ENCODE peak calls at places on chromosomes 11 and 22, in six cellular contexts. One of them, this sample, is unnamed.

GRCh38 chr11:116328410-116328809 is 444.4 kb downstream of the BUD13 start:
- DNase-seq in AG04450: no peak
- DNase-seq in H9: no peak
- DNase-seq in IMR-90: no peak
- DNase-seq in SK-N-SH: no peak
- DNase-seq in gastrocnemius medialis: no peak
- DNase-seq in this sample: no peak

GRCh38 chr22:48084749-48085090 is 1322.3 kb downstream of the TBC1D22A start:
- DNase-seq in gastrocnemius medialis: no peak
- DNase-seq in IMR-90: no peak
- DNase-seq in SK-N-SH: no peak
- DNase-seq in AG04450: no peak
- DNase-seq in H9: no peak
- DNase-seq in this sample: no peak

GRCh38 chr11:28962492-28962891 is 854.3 kb downstream of the METTL15 start:
- DNase-seq in H9: no peak
- DNase-seq in IMR-90: no peak
- DNase-seq in gastrocnemius medialis: no peak
- DNase-seq in AG04450: no peak
- DNase-seq in SK-N-SH: no peak
- DNase-seq in this sample: no peak

GRCh38 chr11:69463892-69464620 is 17.4 kb upstream of the LINC01488 start:
- DNase-seq in gastrocnemius medialis: no peak
- DNase-seq in H9: no peak
- DNase-seq in IMR-90: no peak
- DNase-seq in AG04450: no peak
- DNase-seq in SK-N-SH: no peak
- DNase-seq in this sample: no peak

GRCh38 chr11:61955031-61955415 is 4.9 kb downstream of the BEST1 start:
- DNase-seq in gastrocnemius medialis: peak; percentile 75
- DNase-seq in H9: peak; percentile 80
- DNase-seq in IMR-90: peak; percentile 87
- DNase-seq in SK-N-SH: no peak
- DNase-seq in AG04450: no peak
- DNase-seq in this sample: peak; percentile 85

GRCh38 chr11:123365955-123366354 is 64.1 kb upstream of the GRAMD1B start:
- DNase-seq in IMR-90: no peak
- DNase-seq in gastrocnemius medialis: no peak
- DNase-seq in SK-N-SH: no peak
- DNase-seq in AG04450: no peak
- DNase-seq in H9: no peak
- DNase-seq in this sample: no peak

GRCh38 chr11:93652161-93652597 is 9.3 kb upstream of the CEP295 start:
- DNase-seq in gastrocnemius medialis: no peak
- DNase-seq in SK-N-SH: peak; percentile 19
- DNase-seq in IMR-90: peak; percentile 44
- DNase-seq in H9: no peak
- DNase-seq in AG04450: no peak
- DNase-seq in this sample: no peak

GRCh38 chr11:117187428-117187798 is 8.9 kb downstream of the SIDT2 start:
- DNase-seq in SK-N-SH: no peak
- DNase-seq in AG04450: no peak
- DNase-seq in H9: no peak
- DNase-seq in IMR-90: no peak
- DNase-seq in gastrocnemius medialis: peak; percentile 10
- DNase-seq in this sample: no peak

DNA sequence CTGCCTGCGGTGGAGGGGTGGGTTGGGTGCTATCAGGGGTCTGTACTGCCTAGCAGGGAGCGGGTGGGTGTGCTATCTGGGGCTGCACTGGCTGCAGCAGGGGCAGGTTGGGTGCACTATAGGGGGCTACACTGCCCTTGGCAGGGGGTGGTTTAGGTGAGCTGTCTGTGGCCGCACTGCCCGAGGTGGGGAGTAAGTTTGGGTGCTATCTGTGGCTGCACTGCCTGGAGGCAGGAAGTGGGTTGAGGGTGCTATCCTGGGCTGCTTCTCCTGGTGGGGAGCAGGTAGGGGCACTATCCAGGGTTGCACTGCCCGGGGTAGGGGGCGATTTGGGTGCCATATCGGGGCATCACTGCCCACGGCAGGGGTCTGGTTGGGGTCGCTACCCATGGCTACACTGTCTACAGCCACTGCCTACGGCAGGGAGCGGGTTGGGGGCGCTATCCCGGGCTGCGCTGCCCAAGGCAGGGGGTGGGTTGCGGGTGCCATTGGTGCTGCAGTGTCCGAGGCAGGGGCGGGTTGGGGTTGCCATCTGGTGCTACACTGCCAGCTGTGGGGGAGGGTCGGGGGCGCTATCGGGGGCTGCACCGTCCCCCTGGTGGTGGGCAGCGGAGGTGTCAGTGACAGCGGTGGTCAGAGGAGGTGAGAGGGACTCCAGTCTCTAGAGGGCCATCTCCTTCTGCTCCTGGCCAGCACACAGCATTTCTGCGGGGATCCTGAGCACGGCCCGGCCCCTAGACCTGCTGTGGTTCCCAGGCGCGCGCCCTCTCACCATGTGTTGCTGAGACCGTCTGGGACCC is 1.3 kb upstream of the RFPL2 start:
- DNase-seq in SK-N-SH: peak; percentile 77
- DNase-seq in gastrocnemius medialis: no peak
- DNase-seq in H9: peak; percentile 70
- DNase-seq in AG04450: no peak
- DNase-seq in IMR-90: no peak
- DNase-seq in this sample: no peak
- TF ChIP-seq CTCF in SK-N-SH: no peak
- TF ChIP-seq CTCF in gastrocnemius medialis: no peak
- TF ChIP-seq CTCF in H9: peak; percentile 28
- TF ChIP-seq CTCF in AG04450: no peak
- TF ChIP-seq CTCF in IMR-90: no peak
- TF ChIP-seq CTCF in this sample: no peak

GRCh38 chr11:78217650-78218541 is 29.2 kb downstream of the USP35 start:
- DNase-seq in H9: peak; percentile 16
- DNase-seq in AG04450: no peak
- DNase-seq in IMR-90: no peak
- DNase-seq in gastrocnemius medialis: no peak
- DNase-seq in SK-N-SH: no peak
- DNase-seq in this sample: peak; percentile 54

GRCh38 chr11:78220218-78221157 is 31.8 kb downstream of the USP35 start:
- DNase-seq in AG04450: no peak
- DNase-seq in IMR-90: no peak
- DNase-seq in SK-N-SH: no peak
- DNase-seq in gastrocnemius medialis: no peak
- DNase-seq in H9: peak; percentile 6
- DNase-seq in this sample: peak; percentile 33

GRCh38 chr11:78219493-78220217 is 30.9 kb downstream of the USP35 start:
- DNase-seq in gastrocnemius medialis: no peak
- DNase-seq in SK-N-SH: no peak
- DNase-seq in AG04450: no peak
- DNase-seq in IMR-90: no peak
- DNase-seq in H9: peak; percentile 12
- DNase-seq in this sample: no peak

GRCh38 chr11:78216571-78217287 is 28.0 kb downstream of the USP35 start:
- DNase-seq in gastrocnemius medialis: no peak
- DNase-seq in IMR-90: no peak
- DNase-seq in AG04450: no peak
- DNase-seq in H9: no peak
- DNase-seq in SK-N-SH: no peak
- DNase-seq in this sample: peak; percentile 47

DNA sequence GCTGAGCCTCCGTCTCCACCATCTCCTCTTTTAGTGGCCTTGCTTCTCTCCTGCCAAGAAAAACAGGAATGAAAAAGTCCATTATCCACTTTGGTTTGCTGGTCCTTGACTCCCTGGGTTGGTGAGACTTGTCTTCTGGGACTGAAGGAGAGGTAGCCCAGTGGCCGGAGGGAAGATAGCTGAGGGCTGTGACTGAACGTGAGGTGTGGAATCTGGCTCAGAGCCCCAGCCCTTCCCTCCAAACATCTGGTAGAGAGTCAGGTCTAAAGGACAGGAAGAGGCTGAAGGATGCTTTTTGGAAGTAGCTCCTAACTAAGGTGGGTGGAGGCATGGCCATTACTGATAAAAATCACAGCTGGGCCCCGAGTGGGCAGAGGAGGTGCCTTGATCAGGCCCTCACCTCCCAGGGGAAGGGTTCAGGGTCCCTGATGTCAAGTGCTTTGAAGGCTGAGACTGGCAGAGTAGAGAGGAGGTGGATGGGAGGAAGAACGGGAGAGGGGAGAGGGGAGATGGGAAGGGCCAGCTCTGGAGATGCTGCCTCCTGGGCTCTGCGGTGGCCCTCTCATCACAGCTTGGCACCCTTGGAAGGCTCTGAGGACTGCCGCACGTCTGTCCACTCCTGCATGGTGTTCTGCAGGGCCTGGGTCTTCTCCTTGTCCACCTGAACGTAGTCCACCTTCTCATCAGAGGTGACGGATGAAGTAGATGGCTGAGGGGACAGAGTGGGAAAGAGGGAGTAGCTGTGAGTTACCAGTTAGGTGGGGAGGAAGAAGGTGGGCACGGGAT is 30.2 kb downstream of the USP35 start:
- DNase-seq in gastrocnemius medialis: no peak
- DNase-seq in SK-N-SH: no peak
- DNase-seq in IMR-90: no peak
- DNase-seq in AG04450: no peak
- DNase-seq in H9: peak; percentile 16
- DNase-seq in this sample: peak; percentile 52
- H3K27me3 ChIP-seq in gastrocnemius medialis: no peaks in the 10 kb centered on the region
- H3K27me3 ChIP-seq in SK-N-SH: no peaks in the 10 kb centered on the region
- H3K27me3 ChIP-seq in IMR-90: no peaks in the 10 kb centered on the region
- H3K27me3 ChIP-seq in AG04450: no peaks in the 10 kb centered on the region
- H3K27me3 ChIP-seq in H9: no peaks in the 10 kb centered on the region
- H3K27me3 ChIP-seq in this sample: no peaks in the 10 kb centered on the region

GRCh38 chr11:65645710-65646109 is 7.8 kb downstream of the SIPA1 start:
- DNase-seq in H9: no peak
- DNase-seq in SK-N-SH: no peak
- DNase-seq in gastrocnemius medialis: no peak
- DNase-seq in IMR-90: peak; percentile 55
- DNase-seq in AG04450: no peak
- DNase-seq in this sample: no peak

GRCh38 chr11:65648997-65649491 is 11.1 kb downstream of the SIPA1 start:
- DNase-seq in SK-N-SH: no peak
- DNase-seq in H9: no peak
- DNase-seq in IMR-90: no peak
- DNase-seq in gastrocnemius medialis: no peak
- DNase-seq in AG04450: no peak
- DNase-seq in this sample: no peak

GRCh38 chr11:65646288-65646734 is 8.4 kb downstream of the SIPA1 start:
- DNase-seq in H9: no peak
- DNase-seq in IMR-90: no peak
- DNase-seq in AG04450: no peak
- DNase-seq in gastrocnemius medialis: no peak
- DNase-seq in SK-N-SH: no peak
- DNase-seq in this sample: no peak

GRCh38 chr11:65644837-65645236 is 6.9 kb downstream of the SIPA1 start:
- DNase-seq in SK-N-SH: no peak
- DNase-seq in AG04450: no peak
- DNase-seq in H9: no peak
- DNase-seq in IMR-90: no peak
- DNase-seq in gastrocnemius medialis: no peak
- DNase-seq in this sample: no peak

DNA sequence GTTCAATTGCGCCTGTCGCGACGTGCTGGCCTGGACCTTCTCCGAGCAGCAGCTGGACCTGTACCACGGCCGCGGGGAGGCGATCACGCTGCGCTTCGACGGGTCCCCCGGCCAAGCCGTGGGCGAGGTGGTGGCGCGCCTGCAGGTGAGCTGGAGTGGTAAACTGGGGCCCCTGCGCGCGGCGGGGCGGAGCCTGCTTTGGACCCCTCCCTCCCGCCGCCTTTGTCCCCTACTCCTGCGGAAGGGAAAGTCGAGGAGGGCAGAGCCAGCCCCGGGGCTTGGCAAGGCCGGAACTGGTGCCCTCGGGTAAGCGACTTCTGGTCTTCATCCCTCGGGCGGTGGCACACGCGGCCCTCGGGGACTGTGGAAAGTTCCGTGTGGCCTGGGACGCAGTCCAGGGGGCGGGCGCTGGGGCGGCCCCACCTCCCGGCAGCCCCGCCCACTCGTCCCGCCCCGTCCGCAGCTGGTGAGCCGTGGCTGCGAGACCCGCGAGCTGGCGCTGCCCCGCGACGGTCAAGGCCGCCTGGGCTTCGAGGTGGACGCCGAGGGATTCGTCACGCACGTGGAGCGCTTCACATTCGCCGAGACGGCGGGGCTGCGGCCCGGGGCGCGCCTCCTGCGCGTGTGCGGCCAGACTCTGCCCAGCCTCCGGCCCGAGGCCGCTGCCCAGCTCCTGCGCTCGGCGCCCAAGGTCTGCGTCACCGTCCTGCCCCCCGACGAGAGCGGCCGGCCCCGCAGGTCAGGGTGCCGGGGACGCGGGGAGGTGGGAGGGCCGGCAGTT is 9.2 kb downstream of the SIPA1 start:
- DNase-seq in SK-N-SH: peak; percentile 94
- DNase-seq in gastrocnemius medialis: no peak
- DNase-seq in IMR-90: no peak
- DNase-seq in AG04450: no peak
- DNase-seq in H9: peak; percentile 83
- DNase-seq in this sample: no peak
- TF ChIP-seq CTCF in SK-N-SH: peak; percentile 6
- TF ChIP-seq CTCF in gastrocnemius medialis: no peak
- TF ChIP-seq CTCF in IMR-90: no peak
- TF ChIP-seq CTCF in AG04450: no peak
- TF ChIP-seq CTCF in H9: peak; percentile 45
- TF ChIP-seq CTCF in this sample: no peak

GRCh38 chr11:114232400-114233070 is 63.7 kb upstream of the NNMT start:
- DNase-seq in AG04450: no peak
- DNase-seq in IMR-90: no peak
- DNase-seq in gastrocnemius medialis: no peak
- DNase-seq in SK-N-SH: no peak
- DNase-seq in H9: no peak
- DNase-seq in this sample: no peak

GRCh38 chr11:114236829-114237228 is 59.4 kb upstream of the NNMT start:
- DNase-seq in IMR-90: no peak
- DNase-seq in gastrocnemius medialis: no peak
- DNase-seq in AG04450: no peak
- DNase-seq in SK-N-SH: no peak
- DNase-seq in H9: no peak
- DNase-seq in this sample: no peak

GRCh38 chr11:114230031-114230430 is 66.2 kb upstream of the NNMT start:
- DNase-seq in IMR-90: no peak
- DNase-seq in AG04450: no peak
- DNase-seq in gastrocnemius medialis: no peak
- DNase-seq in SK-N-SH: no peak
- DNase-seq in H9: no peak
- DNase-seq in this sample: no peak

GRCh38 chr11:114237321-114238280 is 58.6 kb upstream of the NNMT start:
- DNase-seq in gastrocnemius medialis: no peak
- DNase-seq in SK-N-SH: peak; percentile 73
- DNase-seq in H9: no peak
- DNase-seq in AG04450: no peak
- DNase-seq in IMR-90: peak; percentile 2
- DNase-seq in this sample: no peak

DNA sequence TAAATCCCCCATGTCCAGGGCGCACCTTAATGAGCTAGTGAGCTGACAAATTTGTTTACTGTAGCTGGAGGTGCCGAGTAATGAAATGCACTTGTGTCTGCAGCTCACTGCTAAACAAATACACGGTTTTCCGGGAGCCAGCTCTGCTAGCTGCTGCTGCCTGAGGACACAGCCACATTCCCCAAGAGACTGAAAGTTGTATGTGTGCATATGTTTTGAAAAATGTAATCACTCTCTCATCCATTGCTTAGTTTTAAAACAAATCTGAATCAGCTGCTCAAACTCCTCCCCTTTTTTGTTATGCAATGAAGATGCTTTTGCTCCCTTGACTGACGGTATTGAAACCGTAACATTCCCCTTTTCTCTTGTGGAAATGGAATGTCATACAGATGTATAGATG is 62.4 kb upstream of the NNMT start:
- DNase-seq in AG04450: no peak
- DNase-seq in gastrocnemius medialis: no peak
- DNase-seq in IMR-90: peak; percentile 0
- DNase-seq in SK-N-SH: no peak
- DNase-seq in H9: no peak
- DNase-seq in this sample: no peak
- H3K27me3 ChIP-seq in AG04450: peaks cover 3% of the 10 kb centered on the region
- H3K27me3 ChIP-seq in gastrocnemius medialis: no peaks in the 10 kb centered on the region
- H3K27me3 ChIP-seq in IMR-90: peaks cover 48% of the 10 kb centered on the region
- H3K27me3 ChIP-seq in SK-N-SH: peaks cover 68% of the 10 kb centered on the region
- H3K27me3 ChIP-seq in H9: no peaks in the 10 kb centered on the region
- H3K27me3 ChIP-seq in this sample: no peaks in the 10 kb centered on the region